ENCODE peak calls at places on chromosomes 3 and 15, in eight cellular contexts. C is Calu3, R is activated gamma-delta T cell treated with Interleukin-2 at 50 U/mL for 16 hours, J is cardiac fibroblast, U is kidney tubule cell, S is NCI-H2029, O is RWPE1, W is T-helper 2 cell. E is an unnamed sample.

GRCh38 chr3:117139681-117140080 is 430.1 kb downstream of the TUSC7 start:
- DNase-seq in C (no peak), R (no peak), W (no peak), J (no peak), O (no peak), S (no peak), U (no peak), E (no peak)

GRCh38 chr3:175399156-175399840 is 540.2 kb downstream of the NAALADL2 start:
- DNase-seq in U (no peak), J (no peak), R (no peak), C (no peak), S (no peak), O (no peak), W (no peak), E (no peak)

GRCh38 chr15:39748276-39748675 is 34.4 kb downstream of the FSIP1 start:
- DNase-seq in U (peak; percentile 76), W (no peak), O (no peak), C (peak; percentile 2), J (peak; percentile 45), S (no peak), R (no peak), E (no peak)

GRCh38 chr3:197792019-197792647 is 1.1 kb downstream of the LRCH3 start:
- DNase-seq in R (peak; percentile 13), S (no peak), W (no peak), O (no peak), U (peak; percentile 40), J (peak; percentile 48), C (no peak), E (no peak)

GRCh38 chr3:15659254-15659975 is 57.9 kb downstream of the BTD start:
- DNase-seq in W (no peak), R (no peak), C (no peak), U (peak; percentile 25), J (no peak), S (peak; percentile 92), O (no peak), E (no peak)

GRCh38 chr3:106814231-106814630 is 563.0 kb upstream of the CCDC54 start:
- DNase-seq in S (no peak), W (no peak), R (no peak), J (no peak), U (no peak), C (no peak), O (no peak), E (peak; percentile 35)

GRCh38 chr3:181969925-181970324 is 258.2 kb downstream of the SOX2 start:
- DNase-seq in R (no peak), C (no peak), S (no peak), W (no peak), U (no peak), O (no peak), J (no peak), E (no peak)

GRCh38 chr3:13104511-13104910 is 31.3 kb upstream of the IQSEC1 start:
- DNase-seq in J (no peak), O (no peak), R (no peak), U (no peak), W (peak; percentile 1), S (no peak), C (no peak), E (no peak)

GRCh38 chr3:57227204-57227929 is at the start of gene APPL1:
- DNase-seq in O (peak; percentile 96), W (peak; percentile 73), S (peak; percentile 70), C (peak; percentile 97), J (peak; percentile 84), U (peak; percentile 94), R (peak; percentile 82), E (peak; percentile 99)

GRCh38 chr3:61563614-61564404 is 2.4 kb downstream of the PTPRG start:
- DNase-seq in W (no peak), R (no peak), J (no peak), U (peak; percentile 32), S (no peak), C (no peak), O (no peak), E (no peak)

GRCh38 chr3:47128110-47128509 is 35.8 kb downstream of the SETD2 start:
- DNase-seq in S (no peak), R (no peak), U (no peak), J (no peak), W (no peak), O (no peak), C (no peak), E (peak; percentile 7)

GRCh38 chr3:122092460-122093165 is 37.5 kb downstream of the CD86 start:
- DNase-seq in J (peak; percentile 59), R (no peak), C (peak; percentile 56), O (peak; percentile 45), S (no peak), W (no peak), U (peak; percentile 51), E (peak; percentile 8)

GRCh38 chr3:14319654-14320182 is 82.7 kb upstream of the SLC6A6 start:
- DNase-seq in J (peak; percentile 84), R (no peak), W (no peak), U (peak; percentile 78), C (peak; percentile 78), O (peak; percentile 72), S (peak; percentile 84), E (peak; percentile 52)

GRCh38 chr3:129442486-129442885 is 2.5 kb downstream of the IFT122 start:
- DNase-seq in R (no peak), O (no peak), U (no peak), S (no peak), C (no peak), J (no peak), W (no peak), E (no peak)

GRCh38 chr3:167125612-167126407 is 254.3 kb downstream of the ZBBX start:
- DNase-seq in U (no peak), C (no peak), O (no peak), J (no peak), S (no peak), R (no peak), W (no peak), E (no peak)

GRCh38 chr15:42144841-42145375 is 11.5 kb downstream of the PLA2G4F start:
- DNase-seq in J (no peak), R (no peak), O (no peak), U (no peak), C (no peak), S (no peak), W (no peak), E (no peak)

GRCh38 chr3:172087198-172087597 is 47.8 kb downstream of the FNDC3B start:
- DNase-seq in J (no peak), U (no peak), S (no peak), R (no peak), C (no peak), W (no peak), O (peak; percentile 21), E (no peak)

GRCh38 chr3:142363936-142364467 is 83.8 kb downstream of the XRN1 start:
- DNase-seq in J (no peak), C (no peak), S (no peak), R (no peak), W (no peak), O (no peak), U (no peak), E (no peak)

GRCh38 chr3:120780977-120781376 is 38.4 kb downstream of the GTF2E1 start:
- DNase-seq in C (no peak), O (peak; percentile 72), S (no peak), U (peak; percentile 16), W (no peak), R (no peak), J (peak; percentile 95), E (no peak)

GRCh38 chr3:157201648-157202278 is 41.8 kb upstream of the CCNL1 start:
- DNase-seq in O (peak; percentile 61), W (no peak), C (no peak), S (no peak), J (peak; percentile 65), U (peak; percentile 56), R (no peak), E (peak; percentile 71)

GRCh38 chr3:33355611-33356010 is 78.4 kb downstream of the FBXL2 start:
- DNase-seq in J (peak; percentile 73), C (peak; percentile 17), S (no peak), R (no peak), U (peak; percentile 14), O (peak; percentile 28), W (no peak), E (peak; percentile 41)

E was measured in AG08395.